ENCODE peak calls at places on chromosomes 13 and 19, in five cellular contexts. V is HepG2, C is A549, R is GM12878, Y is K562. T is an unnamed sample.

GRCh38 chr13:91017031-91017668 is 330.3 kb upstream of the MIR17HG start:
- DNase-seq in R (peak; percentile 9), Y (peak; percentile 98), C (peak; percentile 53), V (no peak), T (peak; percentile 64)

GRCh38 chr19:15885919-15886318 is 12.0 kb downstream of the CYP4F2 start:
- DNase-seq in V (no peak), R (no peak), Y (no peak), C (no peak), T (no peak)

GRCh38 chr13:27128825-27129627 is 42.6 kb downstream of the USP12 start:
- DNase-seq in C (no peak), V (no peak), R (no peak), Y (no peak), T (no peak)

GRCh38 chr19:6516018-6516658 is 14.0 kb upstream of the TUBB4A start:
- DNase-seq in R (peak; percentile 95), V (peak; percentile 77), C (peak; percentile 96), Y (peak; percentile 97), T (peak; percentile 100)

GRCh38 chr19:8251025-8251472 is 41.9 kb downstream of the CERS4 start:
- DNase-seq in R (no peak), C (no peak), Y (no peak), V (no peak), T (no peak)

GRCh38 chr13:41053384-41053826 is 7.9 kb upstream of the WBP4 start:
- DNase-seq in R (peak; percentile 79), V (no peak), Y (no peak), C (peak; percentile 20), T (no peak)

GRCh38 chr13:20160346-20161274 is at the start of gene GJA3:
- DNase-seq in R (no peak), V (no peak), C (peak; percentile 29), Y (peak; percentile 67), T (peak; percentile 77)

GRCh38 chr13:110283661-110284516 is 23.1 kb downstream of the COL4A1 start:
- DNase-seq in Y (no peak), R (no peak), C (no peak), V (no peak), T (no peak)

GRCh38 chr13:29849071-29849541 is 1.3 kb downstream of the UBL3 start:
- DNase-seq in V (peak; percentile 13), Y (no peak), R (no peak), C (peak; percentile 31), T (peak; percentile 20)

GRCh38 chr13:20716951-20717350 is 13.5 kb downstream of the IL17D start:
- DNase-seq in R (no peak), Y (no peak), V (no peak), C (no peak), T (peak; percentile 37)

GRCh38 chr19:39203372-39204341 is at the start of gene SYCN:
- DNase-seq in R (no peak), V (no peak), C (no peak), Y (no peak), T (peak; percentile 63)

GRCh38 chr13:83702021-83702420 is 180.3 kb downstream of the SLITRK1 start:
- DNase-seq in C (no peak), R (no peak), Y (no peak), V (no peak), T (no peak)

GRCh38 chr13:44252938-44253337 is 120.7 kb upstream of the SERP2 start:
- DNase-seq in C (no peak), R (no peak), V (no peak), Y (no peak), T (no peak)

GRCh38 chr19:33403221-33403972 is 29.9 kb downstream of the CEBPG start:
- DNase-seq in Y (peak; percentile 29), C (no peak), R (no peak), V (peak; percentile 98), T (no peak)

GRCh38 chr19:32971715-32972540 is at the start of the genes CEP89 and FAAP24:
- DNase-seq in C (peak; percentile 100), Y (peak; percentile 100), R (peak; percentile 100), V (peak; percentile 98), T (peak; percentile 99)

GRCh38 chr19:40555978-40556689 is 20.5 kb upstream of the SHKBP1 start:
- DNase-seq in R (no peak), C (no peak), Y (no peak), V (no peak), T (no peak)

GRCh38 chr19:55549500-55550320 is 4.4 kb upstream of the SBK3 start:
- DNase-seq in Y (no peak), V (peak; percentile 64), R (no peak), C (peak; percentile 88), T (peak; percentile 83)

GRCh38 chr13:69580255-69580654 is 527.4 kb upstream of the ATXN8OS start:
- DNase-seq in R (no peak), Y (no peak), V (no peak), C (no peak), T (peak; percentile 28)

GRCh38 chr19:2058570-2059421 is 7.8 kb upstream of the MKNK2 start:
- DNase-seq in R (no peak), Y (no peak), C (no peak), V (no peak), T (no peak)

GRCh38 chr19:2057484-2058469 is 6.7 kb upstream of the MKNK2 start:
- DNase-seq in C (no peak), Y (no peak), V (no peak), R (no peak), T (no peak)

GRCh38 chr19:2061936-2062729 is 11.1 kb upstream of the MKNK2 start:
- DNase-seq in R (no peak), Y (peak; percentile 36), C (no peak), V (peak; percentile 33), T (peak; percentile 63)

GRCh38 chr19:2061093-2061935 is 10.3 kb upstream of the MKNK2 start:
- DNase-seq in C (peak; percentile 98), Y (peak; percentile 98), V (peak; percentile 97), R (peak; percentile 86), T (peak; percentile 100)

DNA sequence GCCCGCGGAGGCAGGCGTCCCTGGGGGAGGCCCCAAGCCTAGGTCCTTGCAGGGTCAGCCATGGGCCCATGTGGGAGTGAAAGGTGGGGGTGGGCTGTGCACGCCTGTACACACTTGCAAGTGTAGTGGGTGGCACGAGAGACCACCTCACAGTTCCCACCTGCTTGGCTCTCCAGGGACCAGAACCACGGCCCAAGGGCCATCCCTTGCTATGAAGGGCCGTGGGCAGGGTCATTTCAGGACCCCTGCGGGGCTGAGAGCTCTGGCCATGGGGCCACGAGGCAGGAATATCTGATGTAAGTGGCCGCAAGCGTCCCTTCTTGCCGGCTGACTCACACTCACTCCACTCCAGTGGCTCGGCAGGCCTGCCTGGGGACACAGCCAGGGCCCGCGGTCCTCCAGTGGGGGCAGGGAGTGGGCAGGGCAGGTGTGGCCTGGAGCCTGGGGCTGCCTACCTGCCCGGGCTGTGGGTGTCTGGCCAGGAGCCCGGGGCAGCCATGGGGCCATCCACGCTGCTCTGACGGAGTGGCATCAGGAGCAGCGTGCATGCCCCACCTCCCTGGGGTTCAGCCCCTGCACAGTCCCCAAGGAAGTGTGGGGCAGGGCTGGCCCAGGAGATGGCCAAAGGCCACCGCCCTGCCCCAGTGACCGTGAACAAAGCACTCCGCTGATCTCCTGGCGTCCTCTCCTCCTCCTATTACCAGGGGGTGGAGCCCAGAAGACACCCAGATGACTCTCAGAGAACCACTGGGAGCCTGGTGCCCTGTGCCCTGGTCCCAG is 8.6 kb upstream of the MKNK2 start:
- DNase-seq in Y (no peak), R (no peak), V (peak; percentile 89), C (peak; percentile 93), T (no peak)
- TF ChIP-seq JUNB in Y (no peak), R (no peak), V (no peak), C (peak; percentile 49), T (no peak)

GRCh38 chr19:5028229-5028886 is 59.4 kb downstream of the KDM4B start:
- DNase-seq in C (no peak), V (no peak), R (no peak), Y (no peak), T (no peak)
- TF ChIP-seq JUNB in C (no peak), V (no peak), R (no peak), Y (no peak), T (no peak)

DNA sequence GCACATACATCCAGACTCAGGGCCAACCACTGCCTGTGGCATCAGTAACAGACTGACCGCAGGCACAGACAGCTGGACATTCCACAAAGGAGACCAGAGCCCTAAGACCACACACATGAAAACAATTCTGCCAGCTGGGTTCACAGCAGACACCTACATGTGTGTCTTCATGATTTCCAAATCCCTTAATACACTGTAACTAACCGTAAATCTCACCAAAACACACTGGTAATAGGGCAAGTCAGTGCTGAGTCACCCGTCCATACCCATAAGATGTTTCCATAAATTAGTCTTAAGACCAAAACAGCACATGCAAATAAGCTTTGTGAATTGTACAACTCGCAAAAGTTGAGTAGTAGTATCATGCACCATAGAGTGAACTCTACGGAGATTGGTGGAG is 65.4 kb downstream of the TUBGCP3 start:
- DNase-seq in V (no peak), R (no peak), C (no peak), Y (no peak), T (no peak)
- TF ChIP-seq JUNB in V (no peak), R (no peak), C (no peak), Y (no peak), T (no peak)

GRCh38 chr13:111958612-111959395 is 108.1 kb upstream of the SOX1 start:
- DNase-seq in R (no peak), Y (no peak), V (no peak), C (no peak), T (no peak)
- TF ChIP-seq JUNB in R (no peak), Y (no peak), V (no peak), C (no peak), T (no peak)

DNA sequence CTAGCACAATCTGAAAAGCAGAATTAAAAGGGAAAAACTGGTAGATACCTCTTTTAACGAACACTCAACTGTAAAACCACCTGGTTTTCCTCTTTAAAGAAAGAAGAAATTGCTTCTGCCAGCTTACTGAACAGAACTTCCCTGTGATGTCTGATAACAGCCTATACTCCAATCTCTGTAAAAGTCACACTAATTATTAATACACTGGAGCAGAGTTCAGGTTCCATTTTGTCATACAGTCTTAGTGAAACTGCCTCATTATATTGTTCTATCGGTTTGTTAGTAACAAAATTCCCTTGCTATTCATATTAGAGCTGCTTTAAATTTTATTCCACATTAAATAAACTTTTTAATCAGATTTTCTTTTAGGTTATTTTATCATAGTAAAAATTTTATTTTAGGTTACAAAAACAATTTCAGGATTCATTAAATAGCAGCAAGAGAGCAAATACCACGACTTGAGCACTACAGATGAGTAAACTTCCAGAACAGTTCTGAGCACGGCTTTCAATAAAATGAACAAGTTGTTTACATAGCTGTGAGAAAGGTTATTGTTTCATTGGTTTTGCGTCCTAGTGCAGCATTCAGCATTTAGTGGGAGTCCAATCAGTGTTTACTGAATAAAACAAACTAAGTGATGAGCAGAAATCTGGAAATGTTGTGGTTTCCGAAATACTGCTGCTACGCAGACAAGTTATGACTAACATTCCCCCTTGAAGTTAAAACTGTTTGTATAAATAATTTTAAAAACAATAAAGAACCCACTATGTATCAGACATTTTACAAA is 251.3 kb upstream of the STARD13 start:
- DNase-seq in V (no peak), Y (no peak), R (no peak), C (peak; percentile 10), T (no peak)
- TF ChIP-seq JUNB in V (no peak), Y (no peak), R (no peak), C (no peak), T (no peak)

GRCh38 chr19:9309139-9309973 is at the start of gene ZNF699:
- DNase-seq in Y (peak; percentile 94), C (peak; percentile 98), V (peak; percentile 87), R (peak; percentile 91), T (peak; percentile 99)
- TF ChIP-seq JUNB in Y (no peak), C (no peak), V (no peak), R (no peak), T (no peak)

T was measured in GM23338.